ENCODE peak calls at places on chromosomes 1 and 21, in nine cellular contexts. Z is IMR-90, S is H1, U is HCT116, J is SK-N-SH, P is neural progenitor cell, H is PC-9, A is A549, I is fibroblast of lung. T is an unnamed sample.

GRCh38 chr1:1883092-1883858 is 7.6 kb downstream of the GNB1 start:
- DNase-seq in Z (no peak), S (no peak), U (no peak), J (peak; percentile 58), P (peak; percentile 43), H (no peak), A (no peak), I (peak; percentile 41), T (peak; percentile 63)

GRCh38 chr1:209428241-209428921 is 155.1 kb upstream of the CAMK1G start:
- DNase-seq in Z (no peak), S (no peak), U (no peak), J (no peak), P (peak; percentile 82), H (peak; percentile 97), A (no peak), I (no peak), T (no peak)

GRCh38 chr1:1309525-1310385 is 1.4 kb downstream of the PUSL1 start:
- DNase-seq in Z (no peak), S (no peak), U (no peak), J (no peak), P (no peak), H (no peak), A (no peak), I (no peak), T (no peak)

GRCh38 chr1:158579733-158580132 is at the start of gene OR10X1:
- DNase-seq in Z (no peak), S (no peak), U (no peak), J (no peak), P (no peak), H (no peak), A (no peak), I (no peak), T (no peak)

GRCh38 chr1:67031121-67031520 is 22.8 kb downstream of the SLC35D1 start:
- DNase-seq in Z (no peak), S (no peak), U (no peak), J (no peak), P (peak; percentile 11), H (no peak), A (no peak), I (peak; percentile 63), T (no peak)

GRCh38 chr1:93844262-93845045 is 34.6 kb downstream of the DNTTIP2 start:
- DNase-seq in Z (peak; percentile 86), S (no peak), U (peak; percentile 55), J (peak; percentile 64), P (peak; percentile 78), H (peak; percentile 76), A (peak; percentile 54), I (peak; percentile 82), T (peak; percentile 80)

GRCh38 chr21:36891123-36891522 is 75.3 kb downstream of the HLCS start:
- DNase-seq in Z (no peak), S (no peak), U (no peak), J (no peak), P (no peak), H (no peak), A (no peak), I (no peak), T (no peak)

GRCh38 chr1:234884006-234884405 is 244.6 kb downstream of the TOMM20 start:
- DNase-seq in Z (no peak), S (no peak), U (no peak), J (no peak), P (no peak), H (no peak), A (no peak), I (no peak), T (no peak)

GRCh38 chr21:7933923-7934322 is 2587.5 kb upstream of the TPTE start:
- DNase-seq in Z (no peak), S (no peak), U (no peak), J (no peak), P (no peak), H (no peak), A (no peak), I (no peak), T (no peak)
- H3K9me3 ChIP-seq in Z (peaks cover 24% of the 10 kb centered on the region), S (peaks cover 43% of the 10 kb centered on the region), U (peaks cover 87% of the 10 kb centered on the region), J (peaks cover 14% of the 10 kb centered on the region), P (peaks cover 52% of the 10 kb centered on the region), H (peaks cover 67% of the 10 kb centered on the region), A (peaks cover 17% of the 10 kb centered on the region), I (peaks cover 20% of the 10 kb centered on the region), T (peaks cover 54% of the 10 kb centered on the region)

GRCh38 chr1:150259217-150259616 is 1.6 kb downstream of the CA14 start:
- DNase-seq in Z (no peak), S (no peak), U (no peak), J (no peak), P (no peak), H (no peak), A (no peak), I (no peak), T (peak; percentile 67)

GRCh38 chr1:150257624-150258274 is at the start of gene CA14:
- DNase-seq in Z (no peak), S (no peak), U (no peak), J (no peak), P (peak; percentile 80), H (no peak), A (no peak), I (peak; percentile 33), T (peak; percentile 69)

GRCh38 chr1:150258275-150258666 is 697 bp downstream of the CA14 start:
- DNase-seq in Z (no peak), S (no peak), U (no peak), J (no peak), P (peak; percentile 39), H (no peak), A (no peak), I (no peak), T (no peak)

GRCh38 chr1:150256193-150256548 is 1.4 kb upstream of the CA14 start:
- DNase-seq in Z (no peak), S (no peak), U (no peak), J (no peak), P (no peak), H (no peak), A (no peak), I (no peak), T (peak; percentile 61)

DNA sequence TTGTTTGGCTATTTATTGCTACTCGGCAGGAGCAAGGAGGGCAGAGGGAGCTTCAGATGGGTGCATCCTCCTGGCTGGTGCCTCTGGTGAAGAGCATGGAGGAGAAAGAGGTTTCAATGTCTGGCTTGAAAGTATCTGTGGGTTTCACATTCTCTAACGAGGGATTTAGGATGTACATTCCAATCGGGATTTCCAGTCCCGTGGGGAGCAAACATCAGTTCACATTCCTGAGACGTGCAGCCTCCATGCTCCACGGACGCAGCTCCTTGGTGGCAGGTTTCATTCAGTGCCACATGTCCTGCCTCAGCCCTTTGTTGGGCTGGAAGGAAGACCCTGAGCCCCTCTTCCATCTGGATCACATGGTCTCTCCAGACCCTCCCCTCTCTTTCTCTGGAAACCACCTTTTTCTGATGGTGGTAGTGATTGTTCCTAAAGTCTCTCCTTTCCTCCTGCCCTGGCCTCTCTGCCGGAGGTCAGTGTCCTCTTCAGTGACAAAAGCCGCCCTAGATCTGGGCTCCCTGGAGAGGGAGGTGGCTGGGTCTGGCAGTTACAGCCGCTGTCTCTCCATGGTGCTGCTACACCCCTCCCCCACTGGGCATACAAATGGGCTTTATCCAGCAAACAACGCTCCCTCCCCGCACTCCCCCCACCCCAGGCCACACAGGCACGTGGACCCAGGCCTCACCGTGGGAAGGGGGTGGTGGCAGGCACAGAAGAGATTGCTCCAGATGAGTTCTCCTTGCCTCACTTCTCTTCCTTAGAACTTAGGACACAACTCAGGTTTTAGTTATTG is 829 bp upstream of the CA14 start:
- DNase-seq in Z (no peak), S (no peak), U (no peak), J (no peak), P (peak; percentile 84), H (no peak), A (no peak), I (peak; percentile 23), T (peak; percentile 69)
- H3K4me2 ChIP-seq in Z (peak overlapping the region; percentile 64), S (peak overlapping the region; percentile 99), U (peak overlapping the region; percentile 58), J (peak overlapping the region; percentile 51), P (peak overlapping the region; percentile 99), H (no peak overlapping the region), A (peak overlapping the region; percentile 68), I (peak overlapping the region; percentile 77), T (peak overlapping the region; percentile 79)

GRCh38 chr21:42983869-42984268 is 9.5 kb downstream of the PKNOX1 start:
- DNase-seq in Z (no peak), S (no peak), U (no peak), J (no peak), P (no peak), H (no peak), A (no peak), I (no peak), T (no peak)

GRCh38 chr21:42990251-42990650 is 15.9 kb downstream of the PKNOX1 start:
- DNase-seq in Z (no peak), S (no peak), U (no peak), J (no peak), P (no peak), H (no peak), A (no peak), I (no peak), T (no peak)

GRCh38 chr21:42991992-42992740 is 17.8 kb downstream of the PKNOX1 start:
- DNase-seq in Z (peak; percentile 97), S (no peak), U (no peak), J (no peak), P (no peak), H (no peak), A (no peak), I (peak; percentile 93), T (peak; percentile 90)

GRCh38 chr21:42986125-42986783 is 11.9 kb downstream of the PKNOX1 start:
- DNase-seq in Z (no peak), S (no peak), U (no peak), J (no peak), P (no peak), H (no peak), A (no peak), I (no peak), T (no peak)

DNA sequence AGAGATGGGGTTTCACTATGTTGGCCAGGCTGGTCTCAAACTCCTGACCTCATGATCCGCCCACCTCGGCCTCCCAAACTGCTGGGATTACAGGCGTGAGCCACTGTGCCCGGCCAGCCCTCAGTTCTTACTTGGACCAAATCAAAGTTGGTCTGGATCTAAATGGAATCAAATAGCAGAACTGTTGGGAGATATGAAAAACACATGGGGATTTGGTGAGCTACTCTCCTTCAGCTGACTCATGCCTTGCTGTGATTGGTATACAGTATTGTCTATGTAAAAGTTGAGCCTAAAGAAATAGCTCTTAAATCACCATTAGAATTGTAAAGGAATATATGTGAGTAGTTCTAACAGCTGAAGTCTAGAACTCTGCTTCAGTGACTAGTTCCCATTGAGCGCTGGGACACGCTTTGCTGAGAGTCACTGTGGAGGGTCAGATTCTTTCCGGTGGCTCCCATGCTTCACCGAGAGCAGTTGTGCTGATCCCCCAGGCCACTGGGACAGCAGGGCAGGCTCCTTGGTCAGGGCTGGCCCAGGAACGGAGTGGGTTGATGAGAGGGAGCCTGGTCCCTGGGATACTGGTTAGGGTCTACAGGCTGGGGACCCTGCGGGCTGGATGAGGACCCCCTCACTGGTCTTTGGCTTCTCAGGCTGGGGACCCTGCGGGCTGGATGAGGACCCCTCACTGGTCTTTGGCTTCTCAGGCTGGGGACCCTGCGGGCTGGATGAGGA is 14.0 kb downstream of the PKNOX1 start:
- DNase-seq in Z (peak; percentile 82), S (no peak), U (no peak), J (no peak), P (no peak), H (no peak), A (no peak), I (peak; percentile 52), T (peak; percentile 83)
- H3K4me1 ChIP-seq in Z (peaks cover 34% of the 10 kb centered on the region), S (peaks cover 2% of the 10 kb centered on the region), U (peaks cover 3% of the 10 kb centered on the region), J (peaks cover 14% of the 10 kb centered on the region), P (no peaks in the 10 kb centered on the region), H (peaks cover 10% of the 10 kb centered on the region), A (peaks cover 16% of the 10 kb centered on the region), I (peaks cover 21% of the 10 kb centered on the region), T (peaks cover 29% of the 10 kb centered on the region)

DNA sequence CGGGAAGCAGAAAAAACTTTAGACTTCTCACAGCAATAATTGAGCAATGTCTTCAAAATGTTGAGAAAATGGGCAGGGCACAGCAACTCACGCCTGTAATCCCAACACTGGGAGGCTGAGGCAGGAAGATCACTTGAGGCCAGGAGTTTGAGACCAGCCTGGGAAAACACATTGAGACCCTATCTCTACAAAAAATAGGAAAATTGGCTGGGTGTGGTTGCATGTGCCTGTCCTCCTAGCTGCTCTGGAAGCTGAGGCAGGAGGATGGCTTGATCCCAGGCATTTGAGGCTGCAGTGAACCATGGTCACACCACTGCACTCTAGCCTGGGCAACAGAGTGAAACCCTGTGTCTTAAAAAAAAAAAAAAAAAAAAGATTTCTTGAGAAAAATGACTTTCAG is 7.8 kb upstream of the ZFP69 start:
- DNase-seq in Z (no peak), S (no peak), U (no peak), J (no peak), P (no peak), H (no peak), A (no peak), I (no peak), T (no peak)
- H3K9me3 ChIP-seq in Z (peaks cover 57% of the 10 kb centered on the region), S (peaks cover 60% of the 10 kb centered on the region), U (peaks cover 44% of the 10 kb centered on the region), J (peaks cover 53% of the 10 kb centered on the region), P (peaks cover 45% of the 10 kb centered on the region), H (peaks cover 59% of the 10 kb centered on the region), A (peaks cover 69% of the 10 kb centered on the region), I (no peaks in the 10 kb centered on the region), T (peaks cover 29% of the 10 kb centered on the region)